ENCODE peak calls at places on chromosome 18, in eight cellular contexts. One of them, this sample, is unnamed.

GRCh38 chr18:26039203-26039602 is 51.2 kb downstream of the SS18 start:
- DNase-seq in Right ventricle myocardium superior: no peak
- DNase-seq in left ventricle myocardium inferior: no peak
- DNase-seq in NCI-H748 treated with DMSO at 0.1 percent for 48 hours: no peak
- DNase-seq in activated T-helper 9 cell treated with anti-CD3 and anti-CD28 coated beads, Interleukin-2, amount 50 U/mL, for 16 hours: no peak
- DNase-seq in NCI-H1105: no peak
- DNase-seq in AG09319: no peak
- DNase-seq in upper lobe of right lung: no peak
- DNase-seq in this sample: no peak

GRCh38 chr18:45686892-45687611 is 36.9 kb upstream of the SLC14A1 start:
- DNase-seq in left ventricle myocardium inferior: no peak
- DNase-seq in activated T-helper 9 cell treated with anti-CD3 and anti-CD28 coated beads, Interleukin-2, amount 50 U/mL, for 16 hours: no peak
- DNase-seq in NCI-H748 treated with DMSO at 0.1 percent for 48 hours: no peak
- DNase-seq in Right ventricle myocardium superior: no peak
- DNase-seq in upper lobe of right lung: peak; percentile 75
- DNase-seq in NCI-H1105: no peak
- DNase-seq in AG09319: no peak
- DNase-seq in this sample: peak; percentile 69

GRCh38 chr18:77650799-77651385 is 401.2 kb downstream of the GALR1 start:
- DNase-seq in Right ventricle myocardium superior: peak; percentile 85
- DNase-seq in left ventricle myocardium inferior: peak; percentile 76
- DNase-seq in NCI-H1105: peak; percentile 76
- DNase-seq in NCI-H748 treated with DMSO at 0.1 percent for 48 hours: peak; percentile 50
- DNase-seq in AG09319: no peak
- DNase-seq in upper lobe of right lung: peak; percentile 86
- DNase-seq in activated T-helper 9 cell treated with anti-CD3 and anti-CD28 coated beads, Interleukin-2, amount 50 U/mL, for 16 hours: peak; percentile 27
- DNase-seq in this sample: peak; percentile 75

GRCh38 chr18:33924576-33924975 is 300.1 kb downstream of the NOL4 start:
- DNase-seq in NCI-H1105: peak; percentile 25
- DNase-seq in upper lobe of right lung: no peak
- DNase-seq in NCI-H748 treated with DMSO at 0.1 percent for 48 hours: peak; percentile 88
- DNase-seq in left ventricle myocardium inferior: no peak
- DNase-seq in AG09319: no peak
- DNase-seq in activated T-helper 9 cell treated with anti-CD3 and anti-CD28 coated beads, Interleukin-2, amount 50 U/mL, for 16 hours: no peak
- DNase-seq in Right ventricle myocardium superior: no peak
- DNase-seq in this sample: no peak

GRCh38 chr18:77059294-77059916 is 73.2 kb downstream of the MBP start:
- DNase-seq in NCI-H748 treated with DMSO at 0.1 percent for 48 hours: peak; percentile 39
- DNase-seq in left ventricle myocardium inferior: no peak
- DNase-seq in upper lobe of right lung: no peak
- DNase-seq in NCI-H1105: no peak
- DNase-seq in Right ventricle myocardium superior: no peak
- DNase-seq in activated T-helper 9 cell treated with anti-CD3 and anti-CD28 coated beads, Interleukin-2, amount 50 U/mL, for 16 hours: no peak
- DNase-seq in AG09319: no peak
- DNase-seq in this sample: peak; percentile 70

GRCh38 chr18:27546991-27547390 is 361.9 kb upstream of the CHST9 start:
- DNase-seq in Right ventricle myocardium superior: no peak
- DNase-seq in left ventricle myocardium inferior: no peak
- DNase-seq in activated T-helper 9 cell treated with anti-CD3 and anti-CD28 coated beads, Interleukin-2, amount 50 U/mL, for 16 hours: no peak
- DNase-seq in NCI-H1105: peak; percentile 63
- DNase-seq in AG09319: no peak
- DNase-seq in NCI-H748 treated with DMSO at 0.1 percent for 48 hours: peak; percentile 60
- DNase-seq in upper lobe of right lung: no peak
- DNase-seq in this sample: no peak

GRCh38 chr18:47254341-47254939 is 3.0 kb upstream of the SKOR2 start:
- DNase-seq in NCI-H748 treated with DMSO at 0.1 percent for 48 hours: no peak
- DNase-seq in Right ventricle myocardium superior: peak; percentile 48
- DNase-seq in NCI-H1105: no peak
- DNase-seq in upper lobe of right lung: peak; percentile 80
- DNase-seq in AG09319: no peak
- DNase-seq in left ventricle myocardium inferior: peak; percentile 26
- DNase-seq in activated T-helper 9 cell treated with anti-CD3 and anti-CD28 coated beads, Interleukin-2, amount 50 U/mL, for 16 hours: no peak
- DNase-seq in this sample: peak; percentile 71

GRCh38 chr18:939167-939566 is 34.5 kb downstream of the ADCYAP1 start:
- DNase-seq in Right ventricle myocardium superior: no peak
- DNase-seq in activated T-helper 9 cell treated with anti-CD3 and anti-CD28 coated beads, Interleukin-2, amount 50 U/mL, for 16 hours: no peak
- DNase-seq in AG09319: no peak
- DNase-seq in NCI-H748 treated with DMSO at 0.1 percent for 48 hours: no peak
- DNase-seq in upper lobe of right lung: no peak
- DNase-seq in left ventricle myocardium inferior: no peak
- DNase-seq in NCI-H1105: no peak
- DNase-seq in this sample: no peak

GRCh38 chr18:38545071-38545470 is 979.5 kb upstream of the CELF4 start:
- DNase-seq in activated T-helper 9 cell treated with anti-CD3 and anti-CD28 coated beads, Interleukin-2, amount 50 U/mL, for 16 hours: no peak
- DNase-seq in left ventricle myocardium inferior: no peak
- DNase-seq in NCI-H748 treated with DMSO at 0.1 percent for 48 hours: no peak
- DNase-seq in AG09319: no peak
- DNase-seq in upper lobe of right lung: no peak
- DNase-seq in NCI-H1105: no peak
- DNase-seq in Right ventricle myocardium superior: no peak
- DNase-seq in this sample: peak; percentile 24

GRCh38 chr18:69239849-69240248 is 160.8 kb upstream of the DOK6 start:
- DNase-seq in left ventricle myocardium inferior: no peak
- DNase-seq in Right ventricle myocardium superior: no peak
- DNase-seq in activated T-helper 9 cell treated with anti-CD3 and anti-CD28 coated beads, Interleukin-2, amount 50 U/mL, for 16 hours: no peak
- DNase-seq in AG09319: no peak
- DNase-seq in NCI-H748 treated with DMSO at 0.1 percent for 48 hours: no peak
- DNase-seq in upper lobe of right lung: no peak
- DNase-seq in NCI-H1105: no peak
- DNase-seq in this sample: no peak

This sample was measured in RPMI8226.